ENCODE peak calls at places on chromosomes 6 and 20, in four cellular contexts. One of them, this sample, is unnamed.

GRCh38 chr20:63135411-63135810 is 80.5 kb downstream of the YTHDF1 start:
- DNase-seq in heart left ventricle: peak; percentile 10
- DNase-seq in neural progenitor cell: peak; percentile 31
- DNase-seq in lung: no peak
- DNase-seq in this sample: no peak

GRCh38 chr6:40477246-40478126 is 109.7 kb downstream of the LRFN2 start:
- DNase-seq in heart left ventricle: no peak
- DNase-seq in neural progenitor cell: peak; percentile 52
- DNase-seq in lung: no peak
- DNase-seq in this sample: peak; percentile 66

GRCh38 chr6:51339108-51339507 is 520.4 kb downstream of the TFAP2B start:
- DNase-seq in lung: no peak
- DNase-seq in neural progenitor cell: peak; percentile 16
- DNase-seq in heart left ventricle: no peak
- DNase-seq in this sample: no peak

GRCh38 chr6:74409447-74409846 is 713.4 kb downstream of the CD109 start:
- DNase-seq in lung: no peak
- DNase-seq in heart left ventricle: no peak
- DNase-seq in neural progenitor cell: peak; percentile 9
- DNase-seq in this sample: no peak

GRCh38 chr6:127464161-127464880 is 5.1 kb upstream of the KIAA0408 start:
- DNase-seq in neural progenitor cell: no peak
- DNase-seq in heart left ventricle: peak; percentile 24
- DNase-seq in lung: no peak
- DNase-seq in this sample: no peak

GRCh38 chr20:57622579-57623381 is 2.6 kb upstream of the ZBP1 start:
- DNase-seq in heart left ventricle: no peak
- DNase-seq in lung: peak; percentile 62
- DNase-seq in neural progenitor cell: peak; percentile 63
- DNase-seq in this sample: peak; percentile 77

GRCh38 chr6:5141046-5141445 is 55.9 kb downstream of the PPP1R3G start:
- DNase-seq in heart left ventricle: no peak
- DNase-seq in neural progenitor cell: no peak
- DNase-seq in lung: no peak
- DNase-seq in this sample: no peak

GRCh38 chr20:46122071-46122470 is 4.0 kb downstream of the CD40 start:
- DNase-seq in heart left ventricle: no peak
- DNase-seq in lung: no peak
- DNase-seq in neural progenitor cell: no peak
- DNase-seq in this sample: no peak

GRCh38 chr6:147099974-147100373 is 104.2 kb upstream of the STXBP5 start:
- DNase-seq in lung: no peak
- DNase-seq in neural progenitor cell: no peak
- DNase-seq in heart left ventricle: no peak
- DNase-seq in this sample: no peak

GRCh38 chr6:42158011-42158410 is 15.2 kb upstream of the GUCA1A start:
- DNase-seq in lung: no peak
- DNase-seq in heart left ventricle: no peak
- DNase-seq in neural progenitor cell: no peak
- DNase-seq in this sample: no peak

GRCh38 chr6:131250121-131250520 is 114.9 kb downstream of the AKAP7 start:
- DNase-seq in heart left ventricle: peak; percentile 68
- DNase-seq in lung: peak; percentile 65
- DNase-seq in neural progenitor cell: peak; percentile 63
- DNase-seq in this sample: peak; percentile 35

GRCh38 chr6:28303570-28303969 is 22.2 kb downstream of the PGBD1 start:
- DNase-seq in neural progenitor cell: no peak
- DNase-seq in lung: no peak
- DNase-seq in heart left ventricle: no peak
- DNase-seq in this sample: no peak

GRCh38 chr6:130617658-130618057 is 209.5 kb upstream of the SMLR1 start:
- DNase-seq in neural progenitor cell: peak; percentile 66
- DNase-seq in heart left ventricle: no peak
- DNase-seq in lung: no peak
- DNase-seq in this sample: no peak

GRCh38 chr20:62129731-62130531 is 7.7 kb downstream of the LSM14B start:
- DNase-seq in neural progenitor cell: no peak
- DNase-seq in lung: no peak
- DNase-seq in heart left ventricle: no peak
- DNase-seq in this sample: no peak

GRCh38 chr20:21105429-21106170 is 558 bp downstream of the LINC00237 start:
- DNase-seq in heart left ventricle: no peak
- DNase-seq in neural progenitor cell: peak; percentile 64
- DNase-seq in lung: no peak
- DNase-seq in this sample: no peak

GRCh38 chr6:41683460-41684310 is 45.4 kb downstream of the MDFI start:
- DNase-seq in neural progenitor cell: peak; percentile 91
- DNase-seq in lung: peak; percentile 73
- DNase-seq in heart left ventricle: peak; percentile 80
- DNase-seq in this sample: peak; percentile 78

GRCh38 chr6:139124887-139125672 is 9.8 kb upstream of the HECA start:
- DNase-seq in heart left ventricle: peak; percentile 60
- DNase-seq in neural progenitor cell: peak; percentile 65
- DNase-seq in lung: peak; percentile 64
- DNase-seq in this sample: peak; percentile 90

GRCh38 chr6:71248306-71248705 is 40.3 kb upstream of the OGFRL1 start:
- DNase-seq in neural progenitor cell: no peak
- DNase-seq in heart left ventricle: no peak
- DNase-seq in lung: no peak
- DNase-seq in this sample: no peak

GRCh38 chr20:46461808-46462207 is 51.6 kb downstream of the ZNF334 start:
- DNase-seq in lung: no peak
- DNase-seq in heart left ventricle: no peak
- DNase-seq in neural progenitor cell: no peak
- DNase-seq in this sample: no peak

GRCh38 chr6:16402501-16402900 is 164.1 kb downstream of the GMPR start:
- DNase-seq in heart left ventricle: no peak
- DNase-seq in lung: no peak
- DNase-seq in neural progenitor cell: no peak
- DNase-seq in this sample: no peak

GRCh38 chr6:109351231-109352132 is 30.8 kb downstream of the CD164 start:
- DNase-seq in heart left ventricle: no peak
- DNase-seq in neural progenitor cell: no peak
- DNase-seq in lung: no peak
- DNase-seq in this sample: no peak

GRCh38 chr6:22025468-22026159 is 271.2 kb downstream of the PRL start:
- DNase-seq in lung: no peak
- DNase-seq in heart left ventricle: no peak
- DNase-seq in neural progenitor cell: peak; percentile 87
- DNase-seq in this sample: no peak
- H3K4me3 ChIP-seq in lung: no peak overlapping the region
- H3K4me3 ChIP-seq in heart left ventricle: no peak overlapping the region
- H3K4me3 ChIP-seq in neural progenitor cell: peak overlapping the region; percentile 0
- H3K4me3 ChIP-seq in this sample: no peak overlapping the region

GRCh38 chr6:33803571-33804053 is at the start of gene MLN:
- DNase-seq in lung: no peak
- DNase-seq in neural progenitor cell: no peak
- DNase-seq in heart left ventricle: no peak
- DNase-seq in this sample: no peak

GRCh38 chr6:33802186-33803061 is 1.4 kb downstream of the MLN start:
- DNase-seq in lung: no peak
- DNase-seq in heart left ventricle: no peak
- DNase-seq in neural progenitor cell: peak; percentile 63
- DNase-seq in this sample: no peak

GRCh38 chr6:33799714-33800113 is 4.1 kb downstream of the MLN start:
- DNase-seq in lung: no peak
- DNase-seq in neural progenitor cell: no peak
- DNase-seq in heart left ventricle: no peak
- DNase-seq in this sample: no peak

GRCh38 chr6:33800248-33800647 is 3.6 kb downstream of the MLN start:
- DNase-seq in lung: no peak
- DNase-seq in heart left ventricle: no peak
- DNase-seq in neural progenitor cell: no peak
- DNase-seq in this sample: no peak

DNA sequence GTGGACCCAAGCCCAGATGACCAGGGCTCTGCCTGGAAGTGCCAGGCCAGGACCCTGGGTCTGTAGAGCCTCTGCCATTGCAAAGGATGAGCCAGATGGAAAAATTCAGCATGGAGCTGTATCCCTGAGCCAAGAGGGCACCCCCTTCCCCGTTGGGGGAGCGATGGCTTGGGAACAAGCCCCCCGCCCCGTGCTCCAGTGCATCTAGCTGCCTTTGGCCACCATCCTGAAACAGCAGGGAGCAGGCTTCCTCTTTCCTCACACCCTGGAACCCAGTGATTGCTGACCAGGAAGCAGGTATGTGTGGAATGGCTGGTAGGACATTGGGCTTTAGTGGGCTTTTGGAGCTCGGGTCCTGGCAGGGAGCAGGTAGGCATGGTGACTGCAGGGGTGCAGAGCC is 2.2 kb downstream of the MLN start:
- DNase-seq in lung: no peak
- DNase-seq in heart left ventricle: no peak
- DNase-seq in neural progenitor cell: no peak
- DNase-seq in this sample: no peak
- H3K4me3 ChIP-seq in lung: no peak overlapping the region
- H3K4me3 ChIP-seq in heart left ventricle: no peak overlapping the region
- H3K4me3 ChIP-seq in neural progenitor cell: no peak overlapping the region
- H3K4me3 ChIP-seq in this sample: no peak overlapping the region

DNA sequence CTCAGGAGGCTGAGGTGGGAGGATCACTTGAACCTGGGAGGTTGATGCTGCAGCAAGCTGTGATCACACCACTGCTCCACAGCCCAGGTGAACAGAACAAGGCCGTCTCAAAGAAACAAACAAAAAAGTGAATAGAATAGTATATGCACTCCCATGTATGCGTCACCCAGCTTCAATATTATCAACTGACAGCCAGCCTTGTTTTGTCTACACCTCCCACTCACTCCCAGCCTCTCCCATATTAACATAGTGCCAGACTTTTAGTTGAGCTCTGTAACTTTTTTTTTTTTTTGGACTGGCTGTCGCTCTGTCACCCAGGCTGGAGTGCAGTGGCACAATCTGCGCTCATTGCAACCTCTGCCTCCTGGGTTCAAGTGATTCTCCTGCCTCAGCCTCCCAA is 18.1 kb upstream of the ILRUN start:
- DNase-seq in heart left ventricle: no peak
- DNase-seq in lung: no peak
- DNase-seq in neural progenitor cell: no peak
- DNase-seq in this sample: no peak
- H3K4me3 ChIP-seq in heart left ventricle: no peak overlapping the region
- H3K4me3 ChIP-seq in lung: no peak overlapping the region
- H3K4me3 ChIP-seq in neural progenitor cell: no peak overlapping the region
- H3K4me3 ChIP-seq in this sample: no peak overlapping the region

GRCh38 chr6:156828280-156828703 is 51.1 kb downstream of the ARID1B start:
- DNase-seq in lung: no peak
- DNase-seq in neural progenitor cell: no peak
- DNase-seq in heart left ventricle: peak; percentile 62
- DNase-seq in this sample: no peak
- H3K4me3 ChIP-seq in lung: no peak overlapping the region
- H3K4me3 ChIP-seq in neural progenitor cell: no peak overlapping the region
- H3K4me3 ChIP-seq in heart left ventricle: no peak overlapping the region
- H3K4me3 ChIP-seq in this sample: no peak overlapping the region

GRCh38 chr6:154991207-154991606 is 3.9 kb upstream of the TIAM2 start:
- DNase-seq in lung: no peak
- DNase-seq in neural progenitor cell: no peak
- DNase-seq in heart left ventricle: no peak
- DNase-seq in this sample: no peak

GRCh38 chr6:154986787-154987235 is 8.3 kb upstream of the TIAM2 start:
- DNase-seq in heart left ventricle: no peak
- DNase-seq in lung: no peak
- DNase-seq in neural progenitor cell: no peak
- DNase-seq in this sample: no peak

GRCh38 chr6:154993710-154994109 is 1.4 kb upstream of the TIAM2 start:
- DNase-seq in heart left ventricle: no peak
- DNase-seq in lung: no peak
- DNase-seq in neural progenitor cell: no peak
- DNase-seq in this sample: no peak

GRCh38 chr6:154993026-154993425 is 2.1 kb upstream of the TIAM2 start:
- DNase-seq in neural progenitor cell: no peak
- DNase-seq in heart left ventricle: no peak
- DNase-seq in lung: no peak
- DNase-seq in this sample: no peak

GRCh38 chr6:154989457-154989856 is 5.7 kb upstream of the TIAM2 start:
- DNase-seq in neural progenitor cell: peak; percentile 29
- DNase-seq in lung: no peak
- DNase-seq in heart left ventricle: no peak
- DNase-seq in this sample: no peak
- H3K4me3 ChIP-seq in neural progenitor cell: no peak overlapping the region
- H3K4me3 ChIP-seq in lung: no peak overlapping the region
- H3K4me3 ChIP-seq in heart left ventricle: no peak overlapping the region
- H3K4me3 ChIP-seq in this sample: no peak overlapping the region

GRCh38 chr20:35600176-35600995 is 15.2 kb upstream of the SPAG4 start:
- DNase-seq in lung: no peak
- DNase-seq in heart left ventricle: no peak
- DNase-seq in neural progenitor cell: peak; percentile 38
- DNase-seq in this sample: no peak
- H3K4me3 ChIP-seq in lung: no peak overlapping the region
- H3K4me3 ChIP-seq in heart left ventricle: peak overlapping the region; percentile 58
- H3K4me3 ChIP-seq in neural progenitor cell: peak overlapping the region; percentile 38
- H3K4me3 ChIP-seq in this sample: peak overlapping the region; percentile 26

DNA sequence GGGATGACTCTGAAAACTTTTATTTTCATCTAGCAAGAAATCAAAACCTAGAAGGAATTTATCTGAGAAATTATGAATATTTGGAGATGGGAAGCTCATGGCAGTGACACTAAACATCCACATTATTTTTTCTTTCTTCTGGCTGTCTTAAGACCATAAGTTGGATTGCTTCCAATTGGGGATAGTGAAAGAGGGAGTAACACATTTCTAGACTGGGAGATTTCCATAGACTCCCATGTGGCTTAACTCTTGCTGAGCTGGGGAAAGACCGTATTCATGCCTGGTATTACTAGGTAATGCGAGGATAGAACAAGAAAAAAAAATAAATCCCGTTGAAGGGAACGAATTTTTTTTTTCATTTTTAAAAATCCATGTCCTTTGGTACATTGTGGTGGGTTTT is 120.0 kb downstream of the UTRN start:
- DNase-seq in heart left ventricle: no peak
- DNase-seq in neural progenitor cell: no peak
- DNase-seq in lung: no peak
- DNase-seq in this sample: no peak
- H3K4me3 ChIP-seq in heart left ventricle: no peak overlapping the region
- H3K4me3 ChIP-seq in neural progenitor cell: no peak overlapping the region
- H3K4me3 ChIP-seq in lung: no peak overlapping the region
- H3K4me3 ChIP-seq in this sample: no peak overlapping the region

DNA sequence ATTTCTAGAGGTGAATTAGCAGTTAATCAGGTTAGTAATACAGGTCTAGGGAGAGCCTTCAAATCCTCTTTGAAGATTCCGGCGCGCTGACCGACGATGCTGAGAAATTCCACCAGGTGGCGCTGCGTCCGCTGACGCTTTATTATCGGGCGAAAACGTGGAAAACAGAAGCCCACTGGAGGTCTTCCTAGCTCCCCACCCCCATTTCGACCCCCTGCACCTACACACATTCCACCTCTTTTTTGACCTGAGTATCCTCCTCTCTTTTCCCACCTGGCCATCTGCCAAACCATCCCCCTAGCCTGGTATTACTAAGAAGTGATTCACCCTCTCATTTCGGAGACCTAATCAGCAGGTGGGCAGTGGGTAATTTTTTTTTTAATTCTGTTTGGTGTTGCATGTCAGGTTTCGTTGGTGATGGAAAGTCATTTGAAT is 65.4 kb upstream of the RIN2 start:
- DNase-seq in lung: peak; percentile 59
- DNase-seq in heart left ventricle: peak; percentile 37
- DNase-seq in neural progenitor cell: peak; percentile 61
- DNase-seq in this sample: peak; percentile 74
- H3K4me3 ChIP-seq in lung: no peak overlapping the region
- H3K4me3 ChIP-seq in heart left ventricle: no peak overlapping the region
- H3K4me3 ChIP-seq in neural progenitor cell: no peak overlapping the region
- H3K4me3 ChIP-seq in this sample: no peak overlapping the region

GRCh38 chr6:143058987-143059386 is 1.7 kb upstream of the AIG1 start:
- DNase-seq in heart left ventricle: peak; percentile 35
- DNase-seq in lung: no peak
- DNase-seq in neural progenitor cell: peak; percentile 13
- DNase-seq in this sample: no peak
- H3K4me3 ChIP-seq in heart left ventricle: peak overlapping the region; percentile 86
- H3K4me3 ChIP-seq in lung: no peak overlapping the region
- H3K4me3 ChIP-seq in neural progenitor cell: no peak overlapping the region
- H3K4me3 ChIP-seq in this sample: no peak overlapping the region

This sample was measured in Peyer's patch.